ENCODE peak calls at places on chromosomes 1 and 21, in four cellular contexts. H, R, W and Y are unnamed samples.

GRCh38 chr21:38850277-38850951 is 44.7 kb downstream of the ETS2 start:
- DNase-seq in R (no peak), H (peak), W (no peak), Y (no peak)

GRCh38 chr1:15732686-15733081 is 3.4 kb upstream of the SLC25A34 start:
- DNase-seq in R (no peak), W (no peak), H (no peak), Y (no peak)

GRCh38 chr1:224856973-224857372 is 72.5 kb upstream of the DNAH14 start:
- DNase-seq in R (no peak), W (no peak), H (no peak), Y (no peak)

GRCh38 chr1:11157867-11158266 is 31.3 kb upstream of the ANGPTL7 start:
- DNase-seq in W (no peak), R (no peak), H (no peak), Y (no peak)

GRCh38 chr1:44512313-44512885 is 107.3 kb downstream of the RNF220 start:
- DNase-seq in R (no peak), H (no peak), W (no peak), Y (no peak)

GRCh38 chr1:21368514-21369289 is 71.2 kb upstream of the NBPF3 start:
- DNase-seq in R (peak), W (no peak), H (peak), Y (peak)

GRCh38 chr1:15578921-15579682 is 5.7 kb downstream of the AGMAT start:
- DNase-seq in R (no peak), H (no peak), W (peak), Y (no peak)

GRCh38 chr1:74933500-74933899 is 200.5 kb downstream of the TYW3 start:
- DNase-seq in H (no peak), R (no peak), W (no peak), Y (no peak)

GRCh38 chr1:201143726-201144635 is 10.3 kb downstream of the TMEM9 start:
- DNase-seq in H (no peak), W (no peak), R (no peak), Y (no peak)

GRCh38 chr1:167126811-167127210 is 32.9 kb downstream of the STYXL2 start:
- DNase-seq in H (no peak), W (no peak), R (no peak), Y (peak)

GRCh38 chr1:185401019-185401418 is 84.0 kb upstream of the IVNS1ABP start:
- DNase-seq in W (no peak), H (no peak), R (no peak), Y (peak)

GRCh38 chr1:227885648-227886502 is 61.9 kb downstream of the WNT9A start:
- DNase-seq in H (peak), R (peak), W (no peak), Y (no peak)

GRCh38 chr1:177998696-177999631 is 29.1 kb upstream of the SEC16B start:
- DNase-seq in H (no peak), W (no peak), R (no peak), Y (no peak)

GRCh38 chr1:6445062-6445763 is 20.6 kb downstream of the ESPN start:
- DNase-seq in H (peak), R (peak), W (no peak), Y (no peak)

GRCh38 chr1:38028105-38028591 is 15.6 kb downstream of the UTP11 start:
- DNase-seq in W (peak), H (no peak), R (no peak), Y (no peak)

GRCh38 chr1:197486948-197487347 is 218.9 kb downstream of the CRB1 start:
- DNase-seq in H (peak), R (no peak), W (no peak), Y (no peak)

GRCh38 chr1:151461694-151462093 is 2.4 kb upstream of the POGZ start:
- DNase-seq in W (no peak), H (peak), R (no peak), Y (no peak)

GRCh38 chr1:180680558-180681144 is 48.8 kb downstream of the XPR1 start:
- DNase-seq in H (no peak), R (no peak), W (no peak), Y (no peak)

GRCh38 chr1:33327587-33328325 is 6.9 kb upstream of the A3GALT2 start:
- DNase-seq in R (no peak), H (no peak), W (no peak), Y (no peak)

GRCh38 chr1:99872063-99872462 is 21.9 kb downstream of the AGL start:
- DNase-seq in H (no peak), R (no peak), W (no peak), Y (no peak)

GRCh38 chr1:233390842-233391241 is 63.3 kb downstream of the MAP3K21 start:
- DNase-seq in H (no peak), R (no peak), W (no peak), Y (no peak)

GRCh38 chr1:233391338-233391737 is 63.8 kb downstream of the MAP3K21 start:
- DNase-seq in R (no peak), W (no peak), H (no peak), Y (no peak)

GRCh38 chr1:233387585-233387984 is 60.1 kb downstream of the MAP3K21 start:
- DNase-seq in H (no peak), W (no peak), R (no peak), Y (no peak)

GRCh38 chr1:233389169-233389568 is 61.6 kb downstream of the MAP3K21 start:
- DNase-seq in R (no peak), W (no peak), H (no peak), Y (no peak)

DNA sequence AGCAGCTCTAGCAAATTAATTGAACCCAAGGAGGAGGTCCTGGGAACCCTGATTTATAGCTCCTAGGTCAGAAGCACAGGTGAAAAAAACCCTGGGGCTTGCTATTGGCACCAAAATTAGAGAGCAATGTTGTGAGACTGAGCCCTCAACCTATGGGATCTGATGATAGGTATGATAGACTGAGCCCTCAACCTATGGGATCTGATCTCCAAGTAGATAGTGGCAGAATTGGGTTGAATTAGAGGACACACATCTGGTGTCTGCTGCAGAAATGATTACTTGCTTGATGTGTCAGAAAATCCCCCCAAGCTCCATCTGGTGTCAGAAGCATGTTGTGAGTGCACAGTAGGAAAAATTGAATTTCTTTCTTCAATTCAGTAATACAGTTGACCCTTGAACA is 62.3 kb downstream of the MAP3K21 start:
- DNase-seq in H (no peak), R (no peak), W (no peak), Y (no peak)
- TF ChIP-seq NRF1 in H (no peak), R (no peak), W (no peak), Y (no peak)

GRCh38 chr1:162774007-162774406 is 16.5 kb upstream of the HSD17B7 start:
- DNase-seq in W (no peak), H (no peak), R (no peak), Y (no peak)
- TF ChIP-seq NRF1 in W (no peak), H (no peak), R (no peak), Y (no peak)

GRCh38 chr1:1183221-1183747 is 9.6 kb downstream of the TTLL10 start:
- DNase-seq in W (no peak), H (no peak), R (peak), Y (no peak)
- TF ChIP-seq NRF1 in W (no peak), H (no peak), R (no peak), Y (no peak)

DNA sequence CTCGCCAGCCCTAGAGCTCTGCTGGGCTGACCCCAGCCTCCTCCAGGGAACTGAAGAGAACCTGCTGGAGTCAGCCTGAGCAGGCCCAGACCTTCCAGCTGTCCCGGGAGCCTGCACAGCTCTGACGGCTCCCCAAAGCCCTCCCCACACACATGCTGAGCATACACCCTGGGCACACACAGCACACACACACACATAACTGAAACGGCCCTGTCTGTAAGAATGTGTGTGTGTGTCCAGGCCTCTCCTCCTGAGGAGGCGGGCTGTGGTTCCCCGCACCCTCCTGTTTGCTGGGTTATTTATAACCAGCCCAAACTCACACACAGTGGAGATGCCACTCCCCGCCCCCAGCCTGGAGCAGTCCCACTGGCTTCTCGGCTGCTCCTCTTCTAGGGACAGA is 20.2 kb downstream of the SDC3 start:
- DNase-seq in W (no peak), R (no peak), H (peak), Y (no peak)
- TF ChIP-seq NRF1 in W (no peak), R (no peak), H (peak), Y (no peak)

GRCh38 chr1:22778842-22779520 is 68.3 kb downstream of the EPHB2 start:
- DNase-seq in W (no peak), H (no peak), R (no peak), Y (no peak)

GRCh38 chr1:22781483-22781882 is 70.8 kb downstream of the EPHB2 start:
- DNase-seq in W (no peak), R (no peak), H (no peak), Y (no peak)

GRCh38 chr1:22778408-22778807 is 67.8 kb downstream of the EPHB2 start:
- DNase-seq in W (no peak), R (no peak), H (no peak), Y (no peak)

GRCh38 chr1:22777658-22778057 is 67.0 kb downstream of the EPHB2 start:
- DNase-seq in W (no peak), H (no peak), R (no peak), Y (no peak)

DNA sequence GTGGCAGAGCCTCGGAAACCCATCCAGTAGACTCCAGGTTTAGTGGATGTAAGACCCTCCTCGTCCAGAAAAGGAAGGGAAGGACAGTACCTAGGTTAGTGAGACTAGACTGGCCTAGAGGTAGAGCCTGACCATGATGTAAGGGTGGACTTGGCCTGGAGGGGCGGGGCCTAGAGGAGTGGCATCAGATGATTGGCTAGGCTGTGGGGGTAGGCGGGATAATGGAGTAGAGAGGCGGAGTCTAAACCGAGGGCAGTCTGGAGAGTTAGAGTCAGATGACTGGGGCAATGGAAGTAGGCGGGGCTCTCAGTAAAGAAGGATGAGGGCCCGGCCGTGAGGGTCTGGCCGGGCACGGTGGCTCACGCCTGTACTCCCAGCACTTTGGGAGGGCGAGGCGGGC is 70.1 kb downstream of the EPHB2 start:
- DNase-seq in H (peak), R (peak), W (no peak), Y (peak)
- TF ChIP-seq NRF1 in H (peak), R (no peak), W (no peak), Y (no peak)

GRCh38 chr1:51878307-51878615 is 266 bp downstream of the NRDC start:
- DNase-seq in H (no peak), W (no peak), R (no peak), Y (peak)

GRCh38 chr1:51878616-51879336 is at the start of gene NRDC:
- DNase-seq in H (peak), W (peak), R (peak), Y (peak)

GRCh38 chr1:51875291-51875772 is 3.2 kb downstream of the NRDC start:
- DNase-seq in R (no peak), W (no peak), H (peak), Y (no peak)

GRCh38 chr1:51875836-51876235 is 2.7 kb downstream of the NRDC start:
- DNase-seq in W (no peak), H (no peak), R (no peak), Y (no peak)

DNA sequence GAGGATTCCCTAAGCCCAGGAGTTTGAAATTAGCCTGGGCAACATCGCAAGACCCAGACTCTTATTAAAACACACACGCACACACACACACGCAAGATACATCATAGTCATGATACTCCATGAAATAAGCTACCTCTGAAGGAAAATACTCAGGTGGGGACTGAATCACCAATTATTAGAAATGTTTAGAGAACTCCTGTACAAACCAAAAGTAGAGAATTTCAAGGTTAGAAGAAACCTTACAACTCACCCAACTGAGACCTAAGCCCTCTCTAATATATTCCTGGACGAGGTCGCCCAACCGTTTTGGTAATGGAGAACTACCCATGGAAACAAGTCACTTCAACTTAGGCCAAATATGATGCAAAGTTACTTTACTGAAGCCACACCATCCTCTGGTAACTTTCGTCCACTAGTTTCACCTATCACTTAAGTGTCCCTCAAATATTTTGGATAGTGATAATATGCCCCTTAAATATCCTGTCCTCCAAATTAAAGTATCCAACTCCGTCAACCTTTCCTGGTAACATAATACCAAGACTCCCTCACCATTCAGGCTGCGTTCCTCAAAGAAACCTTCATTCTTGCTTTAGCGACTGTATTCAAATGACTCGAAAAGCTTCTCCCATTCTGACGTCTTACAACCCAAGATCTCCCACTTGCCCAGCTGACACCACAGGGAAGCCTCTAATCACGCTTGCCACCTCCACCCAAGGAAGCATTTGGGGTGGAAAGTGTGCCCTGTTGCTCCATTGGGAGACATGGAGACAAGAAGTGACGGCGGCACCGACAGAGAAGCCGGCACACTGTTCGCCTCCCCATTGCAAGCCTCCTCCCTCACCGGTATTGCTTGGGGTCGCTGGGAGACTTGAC is 857 bp downstream of the NRDC start:
- DNase-seq in W (no peak), H (peak), R (no peak), Y (no peak)
- TF ChIP-seq NRF1 in W (no peak), H (no peak), R (no peak), Y (no peak)